ENCODE peak calls at places on chromosome 3, in ten cellular contexts. O is heart left ventricle; J is neural crest cell; L is BE2C; Y is fibroblast of mammary gland; V is tibial artery; E is stomach; B is AG09319; W is CD4-positive, alpha-beta T cell; X is WTC11. G is an unnamed sample.

GRCh38 chr3:11482024-11482423 is 161.7 kb downstream of the VGLL4 start:
- DNase-seq in O (peak), J (no peak), L (no peak), Y (peak), V (peak), E (peak), B (no peak), W (no peak), X (no peak), G (no peak)

GRCh38 chr3:51937014-51937413 is 4.7 kb downstream of the RRP9 start:
- DNase-seq in O (no peak), J (no peak), L (no peak), Y (peak), V (no peak), E (peak), B (no peak), W (no peak), X (no peak), G (no peak)

GRCh38 chr3:37546876-37547275 is 314.8 kb upstream of the CTDSPL start:
- DNase-seq in O (peak), J (no peak), L (peak), Y (peak), V (peak), E (no peak), B (no peak), W (no peak), X (no peak), G (no peak)

GRCh38 chr3:20141306-20141705 is 44.7 kb downstream of the SGO1 start:
- DNase-seq in O (no peak), J (no peak), L (no peak), Y (peak), V (no peak), E (no peak), B (no peak), W (no peak), X (no peak), G (no peak)

GRCh38 chr3:98070840-98071239 is 16.1 kb upstream of the OR5AC2 start:
- DNase-seq in O (no peak), J (no peak), L (no peak), Y (no peak), V (no peak), E (no peak), B (no peak), W (no peak), X (no peak), G (no peak)

GRCh38 chr3:24305795-24306467 is 188.7 kb downstream of the THRB start:
- DNase-seq in O (no peak), J (no peak), L (no peak), Y (peak), V (no peak), E (no peak), B (no peak), W (no peak), X (peak), G (no peak)

GRCh38 chr3:134105876-134106556 is 76.3 kb upstream of the SLCO2A1 start:
- DNase-seq in O (no peak), J (no peak), L (no peak), Y (no peak), V (no peak), E (no peak), B (no peak), W (no peak), X (no peak), G (no peak)

GRCh38 chr3:172516318-172517214 is 6.7 kb downstream of the TNFSF10 start:
- DNase-seq in O (peak), J (no peak), L (no peak), Y (peak), V (peak), E (peak), B (peak), W (no peak), X (no peak), G (no peak)

GRCh38 chr3:185663929-185664328 is 77.8 kb downstream of the SENP2 start:
- DNase-seq in O (no peak), J (no peak), L (no peak), Y (no peak), V (no peak), E (no peak), B (no peak), W (no peak), X (no peak), G (no peak)

GRCh38 chr3:42851228-42851834 is 24.3 kb downstream of the CYP8B1 start:
- DNase-seq in O (no peak), J (no peak), L (no peak), Y (no peak), V (no peak), E (no peak), B (no peak), W (no peak), X (no peak), G (no peak)

GRCh38 chr3:133663569-133664313 is 2.0 kb upstream of the TOPBP1 start:
- DNase-seq in O (no peak), J (peak), L (peak), Y (peak), V (no peak), E (no peak), B (no peak), W (no peak), X (no peak), G (no peak)

GRCh38 chr3:56125358-56126005 is 342.8 kb downstream of the ERC2 start:
- DNase-seq in O (peak), J (no peak), L (peak), Y (peak), V (peak), E (no peak), B (peak), W (no peak), X (no peak), G (no peak)

GRCh38 chr3:122101646-122102045 is 46.5 kb downstream of the CD86 start:
- DNase-seq in O (no peak), J (no peak), L (peak), Y (peak), V (no peak), E (no peak), B (peak), W (no peak), X (no peak), G (no peak)

GRCh38 chr3:118380576-118380975 is 654.1 kb downstream of the IGSF11 start:
- DNase-seq in O (no peak), J (no peak), L (peak), Y (no peak), V (no peak), E (no peak), B (no peak), W (no peak), X (no peak), G (no peak)

GRCh38 chr3:188673509-188674239 is 498.1 kb upstream of the TPRG1 start:
- DNase-seq in O (no peak), J (no peak), L (no peak), Y (peak), V (no peak), E (no peak), B (peak), W (no peak), X (no peak), G (no peak)

GRCh38 chr3:119297169-119297568 is 3.0 kb downstream of the ARHGAP31 start:
- DNase-seq in O (no peak), J (no peak), L (no peak), Y (peak), V (no peak), E (no peak), B (no peak), W (no peak), X (no peak), G (no peak)

GRCh38 chr3:31064021-31064420 is 169.6 kb upstream of the GADL1 start:
- DNase-seq in O (no peak), J (no peak), L (no peak), Y (peak), V (no peak), E (no peak), B (peak), W (no peak), X (no peak), G (no peak)

GRCh38 chr3:146701246-146701645 is 96.1 kb upstream of the PLSCR5 start:
- DNase-seq in O (no peak), J (no peak), L (no peak), Y (no peak), V (no peak), E (no peak), B (no peak), W (no peak), X (no peak), G (no peak)

GRCh38 chr3:36497234-36497633 is 116.9 kb downstream of the STAC start:
- DNase-seq in O (no peak), J (no peak), L (no peak), Y (no peak), V (no peak), E (no peak), B (no peak), W (no peak), X (no peak), G (no peak)

GRCh38 chr3:146974001-146974400 is 368.9 kb upstream of the PLSCR5 start:
- DNase-seq in O (no peak), J (no peak), L (no peak), Y (no peak), V (no peak), E (no peak), B (no peak), W (no peak), X (no peak), G (peak)

GRCh38 chr3:27971600-27971999 is 249.5 kb upstream of the EOMES start:
- DNase-seq in O (no peak), J (no peak), L (no peak), Y (no peak), V (no peak), E (no peak), B (no peak), W (no peak), X (no peak), G (no peak)

GRCh38 chr3:72847282-72847681 is 963 bp downstream of the SHQ1 start:
- DNase-seq in O (no peak), J (no peak), L (no peak), Y (no peak), V (no peak), E (no peak), B (no peak), W (no peak), X (no peak), G (no peak)

GRCh38 chr3:53890726-53891499 is 746 bp downstream of the SELENOK start:
- DNase-seq in O (no peak), J (no peak), L (peak), Y (peak), V (no peak), E (peak), B (no peak), W (peak), X (no peak), G (no peak)

GRCh38 chr3:64157150-64158035 is 67.9 kb downstream of the PRICKLE2 start:
- DNase-seq in O (no peak), J (no peak), L (no peak), Y (no peak), V (no peak), E (peak), B (no peak), W (no peak), X (no peak), G (no peak)

GRCh38 chr3:46725663-46726314 is 8.1 kb upstream of the PRSS50 start:
- DNase-seq in O (no peak), J (no peak), L (no peak), Y (no peak), V (no peak), E (peak), B (no peak), W (no peak), X (no peak), G (no peak)

GRCh38 chr3:51024765-51025681 is 350.3 kb downstream of the DOCK3 start:
- DNase-seq in O (peak), J (no peak), L (no peak), Y (no peak), V (no peak), E (peak), B (no peak), W (peak), X (no peak), G (no peak)

GRCh38 chr3:178120367-178120766 is 415.9 kb upstream of the KCNMB2 start:
- DNase-seq in O (no peak), J (no peak), L (no peak), Y (no peak), V (no peak), E (no peak), B (no peak), W (no peak), X (no peak), G (no peak)

GRCh38 chr3:34361921-34362320 is 563.5 kb downstream of the PDCD6IP start:
- DNase-seq in O (no peak), J (no peak), L (no peak), Y (no peak), V (peak), E (no peak), B (no peak), W (no peak), X (no peak), G (no peak)

GRCh38 chr3:117074833-117075232 is 365.3 kb downstream of the TUSC7 start:
- DNase-seq in O (no peak), J (no peak), L (no peak), Y (peak), V (no peak), E (no peak), B (no peak), W (no peak), X (no peak), G (no peak)

GRCh38 chr3:101513419-101513986 is 491 bp upstream of the SENP7 start:
- DNase-seq in O (no peak), J (no peak), L (no peak), Y (no peak), V (no peak), E (no peak), B (no peak), W (no peak), X (no peak), G (no peak)

GRCh38 chr3:16671690-16672089 is 66.5 kb upstream of the DAZL start:
- DNase-seq in O (no peak), J (no peak), L (no peak), Y (no peak), V (no peak), E (no peak), B (no peak), W (no peak), X (no peak), G (no peak)

GRCh38 chr3:170772135-170772534 is 97.9 kb downstream of the RPL22L1 start:
- DNase-seq in O (no peak), J (no peak), L (no peak), Y (no peak), V (no peak), E (no peak), B (no peak), W (no peak), X (no peak), G (no peak)

GRCh38 chr3:81910244-81910852 is 148.9 kb upstream of the GBE1 start:
- DNase-seq in O (peak), J (peak), L (peak), Y (peak), V (no peak), E (no peak), B (no peak), W (no peak), X (peak), G (no peak)

GRCh38 chr3:160707187-160707789 is 30.3 kb downstream of the ARL14 start:
- DNase-seq in O (peak), J (peak), L (peak), Y (peak), V (no peak), E (no peak), B (no peak), W (peak), X (no peak), G (no peak)

GRCh38 chr3:69425249-69425648 is 39.4 kb upstream of the FRMD4B start:
- DNase-seq in O (peak), J (peak), L (peak), Y (peak), V (no peak), E (no peak), B (no peak), W (no peak), X (peak), G (no peak)

GRCh38 chr3:51391566-51392300 is 648 bp downstream of the RBM15B start:
- DNase-seq in O (no peak), J (no peak), L (peak), Y (peak), V (no peak), E (peak), B (no peak), W (peak), X (peak), G (peak)

GRCh38 chr3:172323894-172324590 is 124.2 kb downstream of the GHSR start:
- DNase-seq in O (no peak), J (no peak), L (no peak), Y (peak), V (peak), E (peak), B (no peak), W (no peak), X (no peak), G (no peak)

GRCh38 chr3:8538904-8539303 is 37.3 kb downstream of the LMCD1 start:
- DNase-seq in O (no peak), J (no peak), L (no peak), Y (peak), V (no peak), E (no peak), B (peak), W (no peak), X (no peak), G (no peak)

GRCh38 chr3:152359385-152360248 is 90.9 kb downstream of the MBNL1 start:
- DNase-seq in O (no peak), J (no peak), L (no peak), Y (no peak), V (no peak), E (no peak), B (no peak), W (no peak), X (no peak), G (no peak)

DNA sequence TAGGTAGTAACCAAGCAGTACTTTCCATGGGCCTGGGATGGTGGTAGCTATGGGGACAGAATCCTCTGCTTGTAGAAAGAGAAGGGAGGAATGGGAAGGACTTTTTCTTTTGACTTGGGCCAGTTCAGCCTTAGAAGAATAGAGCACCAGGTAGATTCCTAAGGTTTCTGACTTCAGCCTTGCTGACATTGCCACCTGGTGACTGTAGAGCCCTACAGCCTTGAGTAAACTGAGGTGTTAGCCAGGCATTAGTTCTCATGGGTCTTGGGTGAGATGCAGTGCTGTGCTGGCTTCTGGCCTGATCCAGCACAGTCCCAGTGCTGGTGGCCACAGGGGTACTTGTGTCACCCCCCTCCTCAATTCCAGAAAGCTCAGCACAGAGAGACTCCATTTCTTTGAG is 171.1 kb downstream of the ZBBX start:
- DNase-seq in O (no peak), J (no peak), L (no peak), Y (no peak), V (no peak), E (no peak), B (no peak), W (no peak), X (no peak), G (no peak)
- TF ChIP-seq CTCF in O (no peak), J (no peak), L (no peak), Y (no peak), V (no peak), E (no peak), B (no peak), W (no peak), X (no peak), G (no peak)

GRCh38 chr3:108818404-108818803 is 4.2 kb upstream of the TRAT1 start:
- DNase-seq in O (no peak), J (no peak), L (peak), Y (peak), V (no peak), E (peak), B (no peak), W (peak), X (peak), G (no peak)
- TF ChIP-seq CTCF in O (no peak), J (no peak), L (peak), Y (peak), V (no peak), E (no peak), B (no peak), W (peak), X (peak), G (no peak)

GRCh38 chr3:12830785-12831581 is 10.4 kb downstream of the RPL32 start:
- DNase-seq in O (no peak), J (no peak), L (no peak), Y (no peak), V (no peak), E (no peak), B (no peak), W (no peak), X (no peak), G (no peak)

GRCh38 chr3:12829404-12829803 is 12.0 kb downstream of the RPL32 start:
- DNase-seq in O (no peak), J (no peak), L (no peak), Y (no peak), V (no peak), E (no peak), B (no peak), W (no peak), X (no peak), G (no peak)

GRCh38 chr3:12828751-12829150 is 12.6 kb downstream of the RPL32 start:
- DNase-seq in O (no peak), J (no peak), L (no peak), Y (no peak), V (no peak), E (no peak), B (no peak), W (no peak), X (no peak), G (no peak)

GRCh38 chr3:12831582-12831866 is 9.8 kb downstream of the RPL32 start:
- DNase-seq in O (no peak), J (no peak), L (no peak), Y (no peak), V (no peak), E (no peak), B (no peak), W (no peak), X (no peak), G (no peak)

GRCh38 chr3:12829886-12830784 is 11.2 kb downstream of the RPL32 start:
- DNase-seq in O (no peak), J (no peak), L (no peak), Y (no peak), V (no peak), E (no peak), B (no peak), W (no peak), X (peak), G (no peak)
- TF ChIP-seq CTCF in O (no peak), J (no peak), L (no peak), Y (peak), V (no peak), E (no peak), B (no peak), W (no peak), X (no peak), G (no peak)

GRCh38 chr3:58783845-58784244 is 117.3 kb upstream of the FAM3D start:
- DNase-seq in O (no peak), J (no peak), L (no peak), Y (no peak), V (no peak), E (no peak), B (no peak), W (no peak), X (no peak), G (no peak)
- TF ChIP-seq CTCF in O (no peak), J (no peak), L (no peak), Y (no peak), V (no peak), E (no peak), B (no peak), W (no peak), X (no peak), G (no peak)

DNA sequence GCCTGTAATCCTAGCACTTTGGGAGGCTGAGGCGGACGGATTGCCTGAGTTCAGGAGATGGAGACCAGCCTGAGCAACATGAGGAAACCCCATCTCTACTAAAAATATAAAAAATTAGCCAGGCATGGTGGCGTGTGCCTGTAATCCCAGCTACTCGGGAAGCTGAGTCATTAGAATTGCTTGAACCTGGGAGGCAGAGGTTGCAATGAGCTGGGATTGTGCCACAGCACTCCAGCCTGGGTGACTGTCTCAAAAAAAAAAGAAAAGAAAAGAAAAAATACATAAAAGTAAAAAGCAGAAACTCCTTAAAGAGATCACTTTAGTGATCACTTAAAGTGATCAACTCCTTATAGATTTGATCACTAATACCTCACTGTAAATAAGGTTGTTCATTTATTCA is 78.0 kb downstream of the GMPS start:
- DNase-seq in O (no peak), J (no peak), L (no peak), Y (peak), V (no peak), E (no peak), B (no peak), W (no peak), X (no peak), G (no peak)
- TF ChIP-seq CTCF in O (no peak), J (no peak), L (no peak), Y (no peak), V (no peak), E (no peak), B (no peak), W (no peak), X (no peak), G (no peak)

GRCh38 chr3:58251653-58252052 is 14.1 kb downstream of the ABHD6 start:
- DNase-seq in O (no peak), J (no peak), L (no peak), Y (peak), V (no peak), E (no peak), B (no peak), W (no peak), X (no peak), G (no peak)
- TF ChIP-seq CTCF in O (no peak), J (no peak), L (no peak), Y (no peak), V (no peak), E (no peak), B (no peak), W (no peak), X (no peak), G (no peak)

DNA sequence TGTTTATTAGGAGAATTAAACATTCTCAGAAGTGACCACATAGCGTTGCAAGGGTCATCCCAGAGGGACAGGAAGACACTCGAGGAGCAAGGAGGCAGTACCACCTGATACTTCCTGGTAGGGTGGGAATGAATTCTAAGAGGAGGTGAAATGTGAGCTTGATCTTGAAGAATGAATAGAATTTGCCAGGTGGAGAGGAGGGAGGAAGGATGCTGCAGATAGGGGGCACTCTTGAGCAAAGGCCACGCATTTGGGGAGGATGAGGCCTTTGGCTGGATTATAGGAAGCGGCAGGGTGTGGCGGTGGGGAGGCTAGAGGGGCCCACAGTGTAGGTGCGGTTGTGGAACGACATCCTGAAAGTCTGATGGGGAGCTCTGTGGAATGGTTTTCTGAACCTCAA is 33.5 kb downstream of the CHCHD6 start:
- DNase-seq in O (no peak), J (no peak), L (no peak), Y (no peak), V (no peak), E (no peak), B (no peak), W (no peak), X (peak), G (no peak)
- TF ChIP-seq CTCF in O (no peak), J (no peak), L (peak), Y (peak), V (no peak), E (no peak), B (no peak), W (no peak), X (peak), G (no peak)

G was measured in glutamatergic neuron.